ENCODE peak calls at places on chromosomes 13 and 19, in nine cellular contexts. One of them, this sample, is unnamed.

GRCh38 chr13:42116225-42116624 is 67.8 kb downstream of the DGKH start:
- DNase-seq in thoracic aorta: no peak
- DNase-seq in body of pancreas: no peak
- DNase-seq in SJSA1: no peak
- DNase-seq in left lung: no peak
- DNase-seq in endodermal cell: no peak
- DNase-seq in Peyer's patch: no peak
- DNase-seq in adrenal gland: no peak
- DNase-seq in hepatocyte: no peak
- DNase-seq in this sample: no peak

GRCh38 chr19:5023128-5023571 is 54.2 kb downstream of the KDM4B start:
- DNase-seq in left lung: no peak
- DNase-seq in Peyer's patch: no peak
- DNase-seq in thoracic aorta: no peak
- DNase-seq in endodermal cell: no peak
- DNase-seq in adrenal gland: peak; percentile 91
- DNase-seq in hepatocyte: no peak
- DNase-seq in body of pancreas: no peak
- DNase-seq in SJSA1: no peak
- DNase-seq in this sample: peak; percentile 96

GRCh38 chr13:45850020-45850613 is 1.4 kb downstream of the SIAH3 start:
- DNase-seq in body of pancreas: no peak
- DNase-seq in left lung: no peak
- DNase-seq in thoracic aorta: no peak
- DNase-seq in adrenal gland: no peak
- DNase-seq in hepatocyte: no peak
- DNase-seq in endodermal cell: peak; percentile 71
- DNase-seq in Peyer's patch: no peak
- DNase-seq in SJSA1: no peak
- DNase-seq in this sample: no peak

GRCh38 chr19:33627962-33628839 is 6.4 kb downstream of the CHST8 start:
- DNase-seq in body of pancreas: no peak
- DNase-seq in SJSA1: no peak
- DNase-seq in thoracic aorta: no peak
- DNase-seq in Peyer's patch: no peak
- DNase-seq in hepatocyte: no peak
- DNase-seq in endodermal cell: no peak
- DNase-seq in left lung: no peak
- DNase-seq in adrenal gland: no peak
- DNase-seq in this sample: no peak

GRCh38 chr19:30085394-30085793 is 143.4 kb downstream of the URI1 start:
- DNase-seq in endodermal cell: peak; percentile 87
- DNase-seq in hepatocyte: no peak
- DNase-seq in body of pancreas: peak; percentile 19
- DNase-seq in left lung: no peak
- DNase-seq in thoracic aorta: no peak
- DNase-seq in adrenal gland: peak; percentile 85
- DNase-seq in Peyer's patch: peak; percentile 36
- DNase-seq in SJSA1: peak; percentile 6
- DNase-seq in this sample: peak; percentile 81

GRCh38 chr13:28792992-28793391 is 27.1 kb upstream of the MTUS2 start:
- DNase-seq in endodermal cell: no peak
- DNase-seq in thoracic aorta: no peak
- DNase-seq in Peyer's patch: no peak
- DNase-seq in adrenal gland: no peak
- DNase-seq in SJSA1: no peak
- DNase-seq in hepatocyte: no peak
- DNase-seq in left lung: no peak
- DNase-seq in body of pancreas: no peak
- DNase-seq in this sample: no peak

GRCh38 chr13:113186061-113186900 is 22.2 kb downstream of the PCID2 start:
- DNase-seq in adrenal gland: no peak
- DNase-seq in SJSA1: peak; percentile 90
- DNase-seq in left lung: no peak
- DNase-seq in body of pancreas: no peak
- DNase-seq in thoracic aorta: no peak
- DNase-seq in endodermal cell: no peak
- DNase-seq in Peyer's patch: no peak
- DNase-seq in hepatocyte: no peak
- DNase-seq in this sample: no peak

GRCh38 chr19:30367421-30367820 is 4.8 kb upstream of the ZNF536 start:
- DNase-seq in endodermal cell: no peak
- DNase-seq in left lung: no peak
- DNase-seq in SJSA1: no peak
- DNase-seq in Peyer's patch: no peak
- DNase-seq in hepatocyte: no peak
- DNase-seq in adrenal gland: no peak
- DNase-seq in body of pancreas: no peak
- DNase-seq in thoracic aorta: no peak
- DNase-seq in this sample: no peak

GRCh38 chr19:42113641-42114348 is 18.5 kb downstream of the POU2F2 start:
- DNase-seq in Peyer's patch: no peak
- DNase-seq in body of pancreas: peak; percentile 19
- DNase-seq in thoracic aorta: no peak
- DNase-seq in SJSA1: peak; percentile 83
- DNase-seq in endodermal cell: peak; percentile 84
- DNase-seq in left lung: no peak
- DNase-seq in hepatocyte: peak; percentile 67
- DNase-seq in adrenal gland: no peak
- DNase-seq in this sample: no peak

GRCh38 chr13:27621116-27621365 is 651 bp upstream of the POLR1D start:
- DNase-seq in adrenal gland: no peak
- DNase-seq in endodermal cell: no peak
- DNase-seq in thoracic aorta: no peak
- DNase-seq in Peyer's patch: no peak
- DNase-seq in hepatocyte: no peak
- DNase-seq in left lung: no peak
- DNase-seq in body of pancreas: no peak
- DNase-seq in SJSA1: peak; percentile 64
- DNase-seq in this sample: no peak

GRCh38 chr13:97367427-97367826 is 66.5 kb upstream of the RAP2A start:
- DNase-seq in adrenal gland: peak; percentile 51
- DNase-seq in hepatocyte: peak; percentile 42
- DNase-seq in body of pancreas: no peak
- DNase-seq in SJSA1: peak; percentile 84
- DNase-seq in endodermal cell: peak; percentile 63
- DNase-seq in thoracic aorta: no peak
- DNase-seq in left lung: no peak
- DNase-seq in Peyer's patch: no peak
- DNase-seq in this sample: peak; percentile 46

GRCh38 chr19:46848389-46848788 is 2.3 kb downstream of the AP2S1 start:
- DNase-seq in left lung: no peak
- DNase-seq in thoracic aorta: no peak
- DNase-seq in adrenal gland: no peak
- DNase-seq in Peyer's patch: no peak
- DNase-seq in hepatocyte: no peak
- DNase-seq in body of pancreas: no peak
- DNase-seq in SJSA1: no peak
- DNase-seq in endodermal cell: no peak
- DNase-seq in this sample: no peak

GRCh38 chr19:1763648-1764292 is 10.5 kb downstream of the ONECUT3 start:
- DNase-seq in endodermal cell: no peak
- DNase-seq in hepatocyte: no peak
- DNase-seq in SJSA1: no peak
- DNase-seq in body of pancreas: no peak
- DNase-seq in adrenal gland: no peak
- DNase-seq in Peyer's patch: no peak
- DNase-seq in left lung: no peak
- DNase-seq in thoracic aorta: no peak
- DNase-seq in this sample: no peak

GRCh38 chr19:1766800-1767352 is 13.6 kb downstream of the ONECUT3 start:
- DNase-seq in body of pancreas: no peak
- DNase-seq in endodermal cell: no peak
- DNase-seq in left lung: no peak
- DNase-seq in thoracic aorta: no peak
- DNase-seq in adrenal gland: no peak
- DNase-seq in Peyer's patch: no peak
- DNase-seq in SJSA1: no peak
- DNase-seq in hepatocyte: no peak
- DNase-seq in this sample: no peak

GRCh38 chr19:1764293-1764683 is 11.0 kb downstream of the ONECUT3 start:
- DNase-seq in Peyer's patch: no peak
- DNase-seq in hepatocyte: no peak
- DNase-seq in endodermal cell: no peak
- DNase-seq in thoracic aorta: no peak
- DNase-seq in body of pancreas: no peak
- DNase-seq in SJSA1: no peak
- DNase-seq in left lung: no peak
- DNase-seq in adrenal gland: no peak
- DNase-seq in this sample: no peak

GRCh38 chr19:1765904-1766799 is 12.8 kb downstream of the ONECUT3 start:
- DNase-seq in thoracic aorta: no peak
- DNase-seq in endodermal cell: peak; percentile 54
- DNase-seq in left lung: no peak
- DNase-seq in adrenal gland: no peak
- DNase-seq in hepatocyte: no peak
- DNase-seq in SJSA1: no peak
- DNase-seq in Peyer's patch: no peak
- DNase-seq in body of pancreas: no peak
- DNase-seq in this sample: no peak

DNA sequence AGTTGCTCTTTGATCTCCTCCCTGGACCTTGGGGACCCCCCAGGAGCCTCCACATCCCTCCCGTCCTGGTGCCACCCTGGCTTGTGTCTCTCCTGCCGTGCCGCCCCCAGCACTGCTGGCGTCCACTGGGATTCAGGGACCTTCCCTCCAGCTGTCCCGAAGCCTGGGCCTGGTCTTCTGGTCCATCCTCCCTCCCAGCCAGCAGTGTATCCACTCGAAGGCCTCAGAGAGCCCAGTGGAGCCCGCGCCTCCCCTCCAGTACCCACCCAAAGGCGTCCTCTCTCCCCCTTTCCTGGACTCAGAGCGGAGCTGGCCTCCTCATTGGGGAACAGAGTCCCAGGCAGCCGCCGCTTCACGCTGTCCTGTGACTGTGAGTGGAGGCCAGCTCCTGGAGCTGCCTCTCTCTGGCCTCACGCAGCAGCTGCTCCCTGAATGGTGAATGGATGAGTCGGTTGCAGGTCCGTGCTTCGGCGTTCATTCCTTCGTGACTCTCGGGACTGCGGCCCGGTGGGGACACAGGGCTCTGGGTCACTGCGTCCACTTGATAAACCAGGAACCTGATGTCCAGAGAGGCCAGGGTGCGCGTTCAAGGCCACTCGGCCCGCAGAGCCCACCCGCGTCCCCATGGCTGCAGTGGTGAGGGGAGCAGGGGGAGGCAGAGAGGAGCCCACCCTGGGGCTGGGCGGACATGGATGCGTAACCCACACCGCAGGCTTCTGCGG is 12.0 kb downstream of the ONECUT3 start:
- DNase-seq in thoracic aorta: no peak
- DNase-seq in endodermal cell: peak; percentile 54
- DNase-seq in Peyer's patch: no peak
- DNase-seq in hepatocyte: no peak
- DNase-seq in body of pancreas: no peak
- DNase-seq in adrenal gland: no peak
- DNase-seq in SJSA1: no peak
- DNase-seq in left lung: no peak
- DNase-seq in this sample: no peak
- H3K27me3 ChIP-seq in thoracic aorta: peaks cover 15% of the 10 kb centered on the region
- H3K27me3 ChIP-seq in endodermal cell: peaks cover 100% of the 10 kb centered on the region
- H3K27me3 ChIP-seq in Peyer's patch: peaks cover 61% of the 10 kb centered on the region
- H3K27me3 ChIP-seq in hepatocyte: peaks cover 96% of the 10 kb centered on the region
- H3K27me3 ChIP-seq in body of pancreas: peaks cover 70% of the 10 kb centered on the region
- H3K27me3 ChIP-seq in adrenal gland: peaks cover 80% of the 10 kb centered on the region
- H3K27me3 ChIP-seq in SJSA1: peaks cover 81% of the 10 kb centered on the region
- H3K27me3 ChIP-seq in left lung: peaks cover 86% of the 10 kb centered on the region
- H3K27me3 ChIP-seq in this sample: peaks cover 23% of the 10 kb centered on the region

GRCh38 chr19:49499030-49499670 is 2.9 kb downstream of the RPS11 start:
- DNase-seq in adrenal gland: peak; percentile 81
- DNase-seq in endodermal cell: no peak
- DNase-seq in SJSA1: no peak
- DNase-seq in hepatocyte: no peak
- DNase-seq in body of pancreas: no peak
- DNase-seq in left lung: no peak
- DNase-seq in thoracic aorta: no peak
- DNase-seq in Peyer's patch: no peak
- DNase-seq in this sample: no peak
- H3K27ac ChIP-seq in adrenal gland: no peak overlapping the region
- H3K27ac ChIP-seq in endodermal cell: no peak overlapping the region
- H3K27ac ChIP-seq in SJSA1: no peak overlapping the region
- H3K27ac ChIP-seq in hepatocyte: no peak overlapping the region
- H3K27ac ChIP-seq in body of pancreas: no peak overlapping the region
- H3K27ac ChIP-seq in left lung: peak overlapping the region; percentile 73
- H3K27ac ChIP-seq in thoracic aorta: no peak overlapping the region
- H3K27ac ChIP-seq in Peyer's patch: peak overlapping the region; percentile 79
- H3K27ac ChIP-seq in this sample: no peak overlapping the region

DNA sequence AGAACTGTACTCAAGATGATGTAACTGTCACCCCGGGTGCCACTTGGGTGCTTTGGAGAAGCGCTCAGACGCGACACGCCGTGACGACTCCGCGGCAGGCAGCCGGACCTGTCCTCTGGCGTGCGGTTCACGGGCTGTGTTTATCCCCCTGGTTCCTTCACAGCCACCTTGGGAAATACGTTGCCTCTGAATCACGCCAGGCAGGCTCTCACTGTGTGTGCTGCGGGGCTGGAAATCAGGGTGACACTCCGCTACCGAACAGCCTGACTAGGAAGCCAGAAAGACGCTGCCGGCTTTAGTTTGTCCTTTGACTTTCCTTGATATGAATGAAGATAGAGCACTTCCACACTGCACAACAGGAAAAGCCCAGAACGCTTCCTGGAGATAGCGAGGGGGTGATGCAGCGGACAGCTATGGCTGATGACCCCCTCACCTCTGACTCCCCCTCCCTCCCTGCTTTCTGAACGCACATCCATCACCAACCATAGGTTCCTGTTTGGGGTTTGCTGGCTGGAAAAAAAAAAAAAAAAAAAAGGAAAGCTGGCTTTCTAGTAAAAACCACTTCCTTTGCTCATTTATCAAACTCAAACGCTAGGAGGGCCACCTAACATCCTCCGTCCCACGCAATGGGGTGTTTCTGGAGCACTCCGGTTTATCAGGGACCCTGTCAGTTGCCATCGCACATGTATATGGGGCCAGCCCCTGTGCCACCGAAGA is 3.7 kb upstream of the GP6 start:
- DNase-seq in body of pancreas: no peak
- DNase-seq in hepatocyte: no peak
- DNase-seq in SJSA1: no peak
- DNase-seq in endodermal cell: no peak
- DNase-seq in Peyer's patch: no peak
- DNase-seq in thoracic aorta: no peak
- DNase-seq in adrenal gland: peak; percentile 34
- DNase-seq in left lung: no peak
- DNase-seq in this sample: no peak
- H3K27me3 ChIP-seq in body of pancreas: no peaks in the 10 kb centered on the region
- H3K27me3 ChIP-seq in hepatocyte: no peaks in the 10 kb centered on the region
- H3K27me3 ChIP-seq in SJSA1: no peaks in the 10 kb centered on the region
- H3K27me3 ChIP-seq in endodermal cell: no peaks in the 10 kb centered on the region
- H3K27me3 ChIP-seq in Peyer's patch: no peaks in the 10 kb centered on the region
- H3K27me3 ChIP-seq in thoracic aorta: no peaks in the 10 kb centered on the region
- H3K27me3 ChIP-seq in adrenal gland: no peaks in the 10 kb centered on the region
- H3K27me3 ChIP-seq in left lung: no peaks in the 10 kb centered on the region
- H3K27me3 ChIP-seq in this sample: no peaks in the 10 kb centered on the region

DNA sequence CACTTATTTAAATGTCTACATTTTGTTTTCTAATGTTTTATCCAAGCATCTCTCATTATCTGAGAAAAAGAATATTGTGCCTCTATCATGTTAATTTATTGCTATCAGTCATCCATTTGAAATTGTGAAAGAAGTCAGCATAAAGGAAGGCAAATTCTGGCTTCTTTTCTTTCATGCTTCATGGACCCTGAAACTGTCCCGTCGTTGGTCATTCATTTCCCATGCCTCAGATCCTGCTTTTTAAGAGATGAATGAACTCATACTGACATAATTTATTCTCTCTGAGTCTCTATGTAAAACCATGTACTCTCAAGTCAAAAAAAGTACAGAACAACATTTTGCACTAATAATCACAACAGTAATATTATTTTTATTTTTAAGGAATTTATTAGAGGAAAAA is 2512.0 kb downstream of the PCDH9 start:
- DNase-seq in left lung: no peak
- DNase-seq in Peyer's patch: no peak
- DNase-seq in body of pancreas: no peak
- DNase-seq in thoracic aorta: no peak
- DNase-seq in adrenal gland: no peak
- DNase-seq in endodermal cell: no peak
- DNase-seq in hepatocyte: no peak
- DNase-seq in SJSA1: no peak
- DNase-seq in this sample: no peak
- H3K27ac ChIP-seq in left lung: no peak overlapping the region
- H3K27ac ChIP-seq in Peyer's patch: no peak overlapping the region
- H3K27ac ChIP-seq in body of pancreas: no peak overlapping the region
- H3K27ac ChIP-seq in thoracic aorta: no peak overlapping the region
- H3K27ac ChIP-seq in adrenal gland: no peak overlapping the region
- H3K27ac ChIP-seq in endodermal cell: no peak overlapping the region
- H3K27ac ChIP-seq in hepatocyte: no peak overlapping the region
- H3K27ac ChIP-seq in SJSA1: no peak overlapping the region
- H3K27ac ChIP-seq in this sample: no peak overlapping the region